ENCODE peak calls at places on chromosome 1, in seven cellular contexts. One of them, this sample, is unnamed.

GRCh38 chr1:15459771-15460719 is 3.5 kb downstream of the CELA2A start:
- DNase-seq in hepatocyte: no peak
- DNase-seq in lower lobe of right lung: no peak
- DNase-seq in progenitor cell of endocrine pancreas: no peak
- DNase-seq in upper lobe of right lung: no peak
- DNase-seq in cardiac fibroblast: no peak
- DNase-seq in A549: no peak
- DNase-seq in this sample: no peak

GRCh38 chr1:30035522-30036228 is 687.7 kb downstream of the MATN1 start:
- DNase-seq in hepatocyte: no peak
- DNase-seq in lower lobe of right lung: no peak
- DNase-seq in upper lobe of right lung: peak
- DNase-seq in progenitor cell of endocrine pancreas: no peak
- DNase-seq in cardiac fibroblast: no peak
- DNase-seq in A549: no peak
- DNase-seq in this sample: no peak

GRCh38 chr1:203627819-203628184 is 1.2 kb downstream of the ATP2B4 start:
- DNase-seq in progenitor cell of endocrine pancreas: no peak
- DNase-seq in cardiac fibroblast: peak
- DNase-seq in lower lobe of right lung: peak
- DNase-seq in hepatocyte: peak
- DNase-seq in upper lobe of right lung: no peak
- DNase-seq in A549: no peak
- DNase-seq in this sample: no peak

GRCh38 chr1:220300442-220301121 is 28.3 kb upstream of the RAB3GAP2 start:
- DNase-seq in lower lobe of right lung: peak
- DNase-seq in cardiac fibroblast: peak
- DNase-seq in hepatocyte: peak
- DNase-seq in upper lobe of right lung: peak
- DNase-seq in A549: no peak
- DNase-seq in progenitor cell of endocrine pancreas: no peak
- DNase-seq in this sample: peak

GRCh38 chr1:167756760-167757405 is 35.1 kb downstream of the MPZL1 start:
- DNase-seq in A549: no peak
- DNase-seq in progenitor cell of endocrine pancreas: no peak
- DNase-seq in cardiac fibroblast: peak
- DNase-seq in upper lobe of right lung: no peak
- DNase-seq in lower lobe of right lung: no peak
- DNase-seq in hepatocyte: peak
- DNase-seq in this sample: no peak

GRCh38 chr1:114154963-114155322 is 1.3 kb upstream of the SYT6 start:
- DNase-seq in progenitor cell of endocrine pancreas: peak
- DNase-seq in A549: no peak
- DNase-seq in cardiac fibroblast: peak
- DNase-seq in lower lobe of right lung: no peak
- DNase-seq in upper lobe of right lung: no peak
- DNase-seq in hepatocyte: peak
- DNase-seq in this sample: no peak

GRCh38 chr1:202616355-202616910 is 93.8 kb downstream of the SYT2 start:
- DNase-seq in hepatocyte: no peak
- DNase-seq in upper lobe of right lung: no peak
- DNase-seq in lower lobe of right lung: no peak
- DNase-seq in cardiac fibroblast: no peak
- DNase-seq in A549: no peak
- DNase-seq in progenitor cell of endocrine pancreas: no peak
- DNase-seq in this sample: no peak

GRCh38 chr1:202122639-202123335 is at the start of gene GPR37L1:
- DNase-seq in A549: peak
- DNase-seq in cardiac fibroblast: peak
- DNase-seq in hepatocyte: peak
- DNase-seq in lower lobe of right lung: peak
- DNase-seq in progenitor cell of endocrine pancreas: peak
- DNase-seq in upper lobe of right lung: peak
- DNase-seq in this sample: no peak

GRCh38 chr1:64536217-64536835 is 66.4 kb downstream of the CACHD1 start:
- DNase-seq in hepatocyte: no peak
- DNase-seq in progenitor cell of endocrine pancreas: no peak
- DNase-seq in lower lobe of right lung: no peak
- DNase-seq in upper lobe of right lung: no peak
- DNase-seq in A549: no peak
- DNase-seq in cardiac fibroblast: no peak
- DNase-seq in this sample: no peak

GRCh38 chr1:22177354-22178003 is 34.6 kb upstream of the WNT4 start:
- DNase-seq in A549: no peak
- DNase-seq in hepatocyte: no peak
- DNase-seq in cardiac fibroblast: no peak
- DNase-seq in lower lobe of right lung: no peak
- DNase-seq in upper lobe of right lung: no peak
- DNase-seq in progenitor cell of endocrine pancreas: no peak
- DNase-seq in this sample: no peak

GRCh38 chr1:99326215-99326949 is 62.1 kb downstream of the PLPPR4 start:
- DNase-seq in hepatocyte: no peak
- DNase-seq in A549: no peak
- DNase-seq in progenitor cell of endocrine pancreas: no peak
- DNase-seq in lower lobe of right lung: no peak
- DNase-seq in upper lobe of right lung: no peak
- DNase-seq in cardiac fibroblast: peak
- DNase-seq in this sample: no peak
- TF ChIP-seq CTCF in hepatocyte: peak
- TF ChIP-seq CTCF in A549: no peak
- TF ChIP-seq CTCF in progenitor cell of endocrine pancreas: peak
- TF ChIP-seq CTCF in lower lobe of right lung: peak
- TF ChIP-seq CTCF in upper lobe of right lung: peak
- TF ChIP-seq CTCF in cardiac fibroblast: peak
- TF ChIP-seq CTCF in this sample: no peak

GRCh38 chr1:59045636-59046035 is 251.3 kb upstream of the FGGY start:
- DNase-seq in A549: no peak
- DNase-seq in cardiac fibroblast: no peak
- DNase-seq in progenitor cell of endocrine pancreas: no peak
- DNase-seq in upper lobe of right lung: no peak
- DNase-seq in hepatocyte: no peak
- DNase-seq in lower lobe of right lung: no peak
- DNase-seq in this sample: no peak

GRCh38 chr1:59044535-59045121 is 252.3 kb upstream of the FGGY start:
- DNase-seq in A549: no peak
- DNase-seq in lower lobe of right lung: no peak
- DNase-seq in progenitor cell of endocrine pancreas: no peak
- DNase-seq in hepatocyte: no peak
- DNase-seq in upper lobe of right lung: no peak
- DNase-seq in cardiac fibroblast: no peak
- DNase-seq in this sample: no peak

GRCh38 chr1:59045137-59045536 is 251.8 kb upstream of the FGGY start:
- DNase-seq in A549: no peak
- DNase-seq in upper lobe of right lung: no peak
- DNase-seq in hepatocyte: no peak
- DNase-seq in lower lobe of right lung: no peak
- DNase-seq in progenitor cell of endocrine pancreas: no peak
- DNase-seq in cardiac fibroblast: no peak
- DNase-seq in this sample: no peak

GRCh38 chr1:59046134-59046533 is 250.8 kb upstream of the FGGY start:
- DNase-seq in lower lobe of right lung: no peak
- DNase-seq in hepatocyte: no peak
- DNase-seq in upper lobe of right lung: no peak
- DNase-seq in A549: no peak
- DNase-seq in cardiac fibroblast: no peak
- DNase-seq in progenitor cell of endocrine pancreas: no peak
- DNase-seq in this sample: no peak

DNA sequence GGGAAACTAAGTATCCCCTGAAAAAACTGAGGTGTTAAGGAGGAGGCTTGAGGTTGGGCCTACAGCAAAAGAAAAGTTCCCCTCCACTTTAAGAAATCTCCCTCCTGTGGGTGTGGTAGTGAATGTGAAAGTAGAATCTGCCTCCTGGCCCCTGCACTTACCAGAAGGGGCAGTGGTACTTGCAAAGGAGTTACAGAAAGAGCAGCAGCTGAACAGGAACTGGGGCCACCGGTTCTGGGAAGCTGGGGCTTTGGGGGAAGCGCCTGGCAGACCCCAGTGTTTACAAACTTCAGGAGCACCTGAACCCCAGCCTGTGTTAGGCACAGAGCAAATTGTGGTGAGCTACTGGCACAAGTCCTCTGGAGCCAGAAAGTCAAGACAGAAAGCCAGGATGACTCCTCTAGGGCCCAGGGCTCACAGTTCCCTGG is 250.2 kb upstream of the FGGY start:
- DNase-seq in upper lobe of right lung: no peak
- DNase-seq in hepatocyte: no peak
- DNase-seq in A549: no peak
- DNase-seq in cardiac fibroblast: no peak
- DNase-seq in progenitor cell of endocrine pancreas: no peak
- DNase-seq in lower lobe of right lung: no peak
- DNase-seq in this sample: no peak
- TF ChIP-seq CTCF in upper lobe of right lung: peak
- TF ChIP-seq CTCF in hepatocyte: no peak
- TF ChIP-seq CTCF in A549: no peak
- TF ChIP-seq CTCF in cardiac fibroblast: no peak
- TF ChIP-seq CTCF in progenitor cell of endocrine pancreas: no peak
- TF ChIP-seq CTCF in lower lobe of right lung: peak
- TF ChIP-seq CTCF in this sample: no peak

DNA sequence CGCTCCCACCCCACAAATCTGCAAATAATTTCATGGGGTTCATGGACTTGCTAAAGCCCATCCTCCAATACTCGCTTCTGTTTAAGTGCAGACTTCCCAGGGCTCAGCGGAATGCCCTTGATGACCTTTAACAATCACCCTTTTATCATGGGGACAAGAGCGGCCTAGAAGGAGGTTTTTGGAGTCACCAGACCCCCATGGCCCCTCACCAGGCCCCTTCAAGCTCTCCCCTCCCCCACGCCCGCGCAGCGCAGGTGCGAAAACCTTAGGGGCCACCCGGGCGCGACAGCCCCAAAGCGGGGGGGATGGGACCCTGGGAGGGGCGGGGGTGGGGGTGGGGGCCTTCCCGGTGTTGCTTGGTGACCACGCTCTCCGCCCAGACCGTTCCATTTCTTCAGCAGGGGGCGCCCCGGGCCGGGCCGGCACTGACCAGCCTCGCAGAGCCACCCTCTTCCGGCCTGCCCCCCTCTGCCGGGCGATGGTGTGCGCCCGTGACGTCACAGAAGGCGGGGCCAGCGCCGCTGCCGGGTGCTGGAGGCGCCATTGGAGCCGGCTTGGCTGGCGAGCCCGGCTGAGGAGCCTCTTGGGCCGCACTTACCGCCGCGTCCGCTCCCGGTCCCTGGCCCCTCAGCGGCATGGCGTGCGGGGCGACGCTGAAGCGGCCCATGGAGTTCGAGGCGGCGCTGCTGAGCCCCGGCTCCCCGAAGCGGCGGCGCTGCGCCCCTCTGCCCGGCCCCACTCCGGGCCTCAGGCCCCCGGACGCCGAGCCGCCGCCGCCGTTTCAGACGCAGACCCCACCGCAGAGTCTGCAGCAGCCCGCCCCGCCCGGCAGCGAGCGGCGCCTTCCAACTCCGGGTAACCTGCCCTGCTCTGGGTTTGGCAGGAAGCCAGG is at the start of gene AKIRIN1:
- DNase-seq in A549: peak
- DNase-seq in hepatocyte: peak
- DNase-seq in upper lobe of right lung: peak
- DNase-seq in cardiac fibroblast: peak
- DNase-seq in progenitor cell of endocrine pancreas: peak
- DNase-seq in lower lobe of right lung: peak
- DNase-seq in this sample: peak
- TF ChIP-seq CTCF in A549: no peak
- TF ChIP-seq CTCF in hepatocyte: no peak
- TF ChIP-seq CTCF in upper lobe of right lung: peak
- TF ChIP-seq CTCF in cardiac fibroblast: no peak
- TF ChIP-seq CTCF in progenitor cell of endocrine pancreas: no peak
- TF ChIP-seq CTCF in lower lobe of right lung: peak
- TF ChIP-seq CTCF in this sample: no peak

GRCh38 chr1:154856049-154856448 is 14.0 kb downstream of the KCNN3 start:
- DNase-seq in lower lobe of right lung: no peak
- DNase-seq in A549: no peak
- DNase-seq in hepatocyte: no peak
- DNase-seq in cardiac fibroblast: no peak
- DNase-seq in progenitor cell of endocrine pancreas: no peak
- DNase-seq in upper lobe of right lung: no peak
- DNase-seq in this sample: no peak
- TF ChIP-seq CTCF in lower lobe of right lung: no peak
- TF ChIP-seq CTCF in A549: no peak
- TF ChIP-seq CTCF in hepatocyte: no peak
- TF ChIP-seq CTCF in cardiac fibroblast: no peak
- TF ChIP-seq CTCF in progenitor cell of endocrine pancreas: no peak
- TF ChIP-seq CTCF in upper lobe of right lung: no peak
- TF ChIP-seq CTCF in this sample: no peak

GRCh38 chr1:88074661-88075060 is 609.4 kb upstream of the PKN2 start:
- DNase-seq in upper lobe of right lung: no peak
- DNase-seq in progenitor cell of endocrine pancreas: no peak
- DNase-seq in hepatocyte: no peak
- DNase-seq in A549: no peak
- DNase-seq in lower lobe of right lung: no peak
- DNase-seq in cardiac fibroblast: no peak
- DNase-seq in this sample: no peak
- TF ChIP-seq CTCF in upper lobe of right lung: no peak
- TF ChIP-seq CTCF in progenitor cell of endocrine pancreas: no peak
- TF ChIP-seq CTCF in hepatocyte: no peak
- TF ChIP-seq CTCF in A549: no peak
- TF ChIP-seq CTCF in lower lobe of right lung: no peak
- TF ChIP-seq CTCF in cardiac fibroblast: no peak
- TF ChIP-seq CTCF in this sample: no peak

DNA sequence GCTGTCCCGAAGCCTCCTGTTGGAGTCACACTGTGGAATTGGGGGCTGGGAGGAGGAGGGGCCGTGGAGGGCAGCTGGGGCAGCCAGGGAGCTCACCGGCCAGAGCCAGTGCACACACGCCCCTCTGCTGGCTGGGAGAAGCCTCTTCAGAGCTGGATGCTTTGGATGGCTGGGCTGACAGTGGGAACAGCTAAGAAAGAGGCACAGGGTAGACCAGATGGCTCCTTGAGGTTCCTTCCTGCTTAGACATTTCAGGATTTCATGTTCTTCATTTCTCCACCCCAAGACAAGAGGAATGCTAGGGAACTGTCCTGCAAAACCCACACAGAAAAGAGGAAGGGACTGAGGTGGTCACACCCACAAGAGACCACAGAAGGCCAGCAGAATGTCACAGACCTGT is 254.8 kb upstream of the VAMP3 start:
- DNase-seq in A549: no peak
- DNase-seq in progenitor cell of endocrine pancreas: no peak
- DNase-seq in upper lobe of right lung: no peak
- DNase-seq in lower lobe of right lung: peak
- DNase-seq in cardiac fibroblast: no peak
- DNase-seq in hepatocyte: peak
- DNase-seq in this sample: no peak
- TF ChIP-seq CTCF in A549: no peak
- TF ChIP-seq CTCF in progenitor cell of endocrine pancreas: no peak
- TF ChIP-seq CTCF in upper lobe of right lung: no peak
- TF ChIP-seq CTCF in lower lobe of right lung: no peak
- TF ChIP-seq CTCF in cardiac fibroblast: no peak
- TF ChIP-seq CTCF in hepatocyte: peak
- TF ChIP-seq CTCF in this sample: no peak

This sample was measured in omental fat pad.